ENCODE peak calls at places on chromosomes 16 and 17, in ten cellular contexts. One of them, this sample, is unnamed.

GRCh38 chr16:30166202-30166902 is 17.1 kb upstream of the CORO1A start:
- DNase-seq in mammary epithelial cell: no peak
- DNase-seq in CD4-positive, alpha-beta T cell: no peak
- DNase-seq in fibroblast of the aortic adventitia: no peak
- DNase-seq in CD8-positive, alpha-beta T cell: no peak
- DNase-seq in neural progenitor cell: no peak
- DNase-seq in AG10803: no peak
- DNase-seq in astrocyte: no peak
- DNase-seq in heart left ventricle: no peak
- DNase-seq in cardiac fibroblast: no peak
- DNase-seq in this sample: no peak

GRCh38 chr17:81200695-81201580 is 21.8 kb downstream of the CEP131 start:
- DNase-seq in mammary epithelial cell: peak
- DNase-seq in CD4-positive, alpha-beta T cell: no peak
- DNase-seq in fibroblast of the aortic adventitia: peak
- DNase-seq in CD8-positive, alpha-beta T cell: no peak
- DNase-seq in neural progenitor cell: peak
- DNase-seq in AG10803: peak
- DNase-seq in astrocyte: peak
- DNase-seq in heart left ventricle: peak
- DNase-seq in cardiac fibroblast: peak
- DNase-seq in this sample: peak

GRCh38 chr16:88376835-88377726 is 5.7 kb upstream of the ZNF469 start:
- DNase-seq in mammary epithelial cell: no peak
- DNase-seq in CD4-positive, alpha-beta T cell: no peak
- DNase-seq in fibroblast of the aortic adventitia: peak
- DNase-seq in CD8-positive, alpha-beta T cell: no peak
- DNase-seq in neural progenitor cell: no peak
- DNase-seq in AG10803: peak
- DNase-seq in astrocyte: peak
- DNase-seq in heart left ventricle: peak
- DNase-seq in cardiac fibroblast: peak
- DNase-seq in this sample: no peak

GRCh38 chr17:50817142-50817751 is 18.1 kb upstream of the WFIKKN2 start:
- DNase-seq in mammary epithelial cell: no peak
- DNase-seq in CD4-positive, alpha-beta T cell: peak
- DNase-seq in fibroblast of the aortic adventitia: peak
- DNase-seq in CD8-positive, alpha-beta T cell: peak
- DNase-seq in neural progenitor cell: peak
- DNase-seq in AG10803: no peak
- DNase-seq in astrocyte: no peak
- DNase-seq in heart left ventricle: peak
- DNase-seq in cardiac fibroblast: peak
- DNase-seq in this sample: peak

GRCh38 chr17:6919158-6919557 is 76.7 kb upstream of the ALOX12 start:
- DNase-seq in mammary epithelial cell: no peak
- DNase-seq in CD4-positive, alpha-beta T cell: no peak
- DNase-seq in fibroblast of the aortic adventitia: peak
- DNase-seq in CD8-positive, alpha-beta T cell: no peak
- DNase-seq in neural progenitor cell: no peak
- DNase-seq in AG10803: no peak
- DNase-seq in astrocyte: no peak
- DNase-seq in heart left ventricle: no peak
- DNase-seq in cardiac fibroblast: no peak
- DNase-seq in this sample: no peak

GRCh38 chr16:88596477-88596876 is 26.3 kb downstream of the ZC3H18 start:
- DNase-seq in mammary epithelial cell: peak
- DNase-seq in CD4-positive, alpha-beta T cell: no peak
- DNase-seq in fibroblast of the aortic adventitia: no peak
- DNase-seq in CD8-positive, alpha-beta T cell: no peak
- DNase-seq in neural progenitor cell: no peak
- DNase-seq in AG10803: peak
- DNase-seq in astrocyte: no peak
- DNase-seq in heart left ventricle: peak
- DNase-seq in cardiac fibroblast: peak
- DNase-seq in this sample: no peak

GRCh38 chr17:80425835-80426426 is 11.0 kb downstream of the ENDOV start:
- DNase-seq in mammary epithelial cell: no peak
- DNase-seq in CD4-positive, alpha-beta T cell: no peak
- DNase-seq in fibroblast of the aortic adventitia: no peak
- DNase-seq in CD8-positive, alpha-beta T cell: no peak
- DNase-seq in neural progenitor cell: no peak
- DNase-seq in AG10803: no peak
- DNase-seq in astrocyte: no peak
- DNase-seq in heart left ventricle: no peak
- DNase-seq in cardiac fibroblast: no peak
- DNase-seq in this sample: no peak

GRCh38 chr16:46650224-46650623 is 29.0 kb upstream of the SHCBP1 start:
- DNase-seq in mammary epithelial cell: no peak
- DNase-seq in CD4-positive, alpha-beta T cell: no peak
- DNase-seq in fibroblast of the aortic adventitia: peak
- DNase-seq in CD8-positive, alpha-beta T cell: no peak
- DNase-seq in neural progenitor cell: no peak
- DNase-seq in AG10803: peak
- DNase-seq in astrocyte: peak
- DNase-seq in heart left ventricle: no peak
- DNase-seq in cardiac fibroblast: peak
- DNase-seq in this sample: peak

GRCh38 chr16:54239441-54239840 is 47.1 kb downstream of the IRX3 start:
- DNase-seq in mammary epithelial cell: no peak
- DNase-seq in CD4-positive, alpha-beta T cell: no peak
- DNase-seq in fibroblast of the aortic adventitia: no peak
- DNase-seq in CD8-positive, alpha-beta T cell: no peak
- DNase-seq in neural progenitor cell: no peak
- DNase-seq in AG10803: peak
- DNase-seq in astrocyte: no peak
- DNase-seq in heart left ventricle: peak
- DNase-seq in cardiac fibroblast: peak
- DNase-seq in this sample: no peak

GRCh38 chr16:8660841-8661301 is 13.5 kb upstream of the ABAT start:
- DNase-seq in mammary epithelial cell: peak
- DNase-seq in CD4-positive, alpha-beta T cell: peak
- DNase-seq in fibroblast of the aortic adventitia: peak
- DNase-seq in CD8-positive, alpha-beta T cell: peak
- DNase-seq in neural progenitor cell: peak
- DNase-seq in AG10803: peak
- DNase-seq in astrocyte: peak
- DNase-seq in heart left ventricle: peak
- DNase-seq in cardiac fibroblast: peak
- DNase-seq in this sample: peak

GRCh38 chr16:67668495-67669157 is 2.0 kb downstream of the C16orf86 start:
- DNase-seq in mammary epithelial cell: no peak
- DNase-seq in CD4-positive, alpha-beta T cell: no peak
- DNase-seq in fibroblast of the aortic adventitia: no peak
- DNase-seq in CD8-positive, alpha-beta T cell: no peak
- DNase-seq in neural progenitor cell: no peak
- DNase-seq in AG10803: no peak
- DNase-seq in astrocyte: no peak
- DNase-seq in heart left ventricle: peak
- DNase-seq in cardiac fibroblast: no peak
- DNase-seq in this sample: no peak

GRCh38 chr17:29838961-29839360 is 91.1 kb downstream of the SSH2 start:
- DNase-seq in mammary epithelial cell: no peak
- DNase-seq in CD4-positive, alpha-beta T cell: no peak
- DNase-seq in fibroblast of the aortic adventitia: no peak
- DNase-seq in CD8-positive, alpha-beta T cell: no peak
- DNase-seq in neural progenitor cell: peak
- DNase-seq in AG10803: peak
- DNase-seq in astrocyte: no peak
- DNase-seq in heart left ventricle: peak
- DNase-seq in cardiac fibroblast: peak
- DNase-seq in this sample: no peak

GRCh38 chr17:78762007-78762406 is 20.1 kb downstream of the CYTH1 start:
- DNase-seq in mammary epithelial cell: no peak
- DNase-seq in CD4-positive, alpha-beta T cell: no peak
- DNase-seq in fibroblast of the aortic adventitia: peak
- DNase-seq in CD8-positive, alpha-beta T cell: no peak
- DNase-seq in neural progenitor cell: no peak
- DNase-seq in AG10803: no peak
- DNase-seq in astrocyte: peak
- DNase-seq in heart left ventricle: no peak
- DNase-seq in cardiac fibroblast: peak
- DNase-seq in this sample: no peak

GRCh38 chr17:3917391-3917931 is 1.2 kb upstream of the P2RX1 start:
- DNase-seq in mammary epithelial cell: no peak
- DNase-seq in CD4-positive, alpha-beta T cell: no peak
- DNase-seq in fibroblast of the aortic adventitia: peak
- DNase-seq in CD8-positive, alpha-beta T cell: no peak
- DNase-seq in neural progenitor cell: no peak
- DNase-seq in AG10803: no peak
- DNase-seq in astrocyte: peak
- DNase-seq in heart left ventricle: peak
- DNase-seq in cardiac fibroblast: peak
- DNase-seq in this sample: peak

GRCh38 chr16:21101631-21102420 is 48.8 kb downstream of the DNAH3 start:
- DNase-seq in mammary epithelial cell: no peak
- DNase-seq in CD4-positive, alpha-beta T cell: no peak
- DNase-seq in fibroblast of the aortic adventitia: peak
- DNase-seq in CD8-positive, alpha-beta T cell: peak
- DNase-seq in neural progenitor cell: peak
- DNase-seq in AG10803: peak
- DNase-seq in astrocyte: no peak
- DNase-seq in heart left ventricle: peak
- DNase-seq in cardiac fibroblast: peak
- DNase-seq in this sample: peak
- TF ChIP-seq CTCF in mammary epithelial cell: peak
- TF ChIP-seq CTCF in CD4-positive, alpha-beta T cell: peak
- TF ChIP-seq CTCF in fibroblast of the aortic adventitia: peak
- TF ChIP-seq CTCF in CD8-positive, alpha-beta T cell: peak
- TF ChIP-seq CTCF in neural progenitor cell: peak
- TF ChIP-seq CTCF in AG10803: peak
- TF ChIP-seq CTCF in astrocyte: peak
- TF ChIP-seq CTCF in heart left ventricle: peak
- TF ChIP-seq CTCF in cardiac fibroblast: peak
- TF ChIP-seq CTCF in this sample: peak

GRCh38 chr17:1716076-1716911 is 6.1 kb upstream of the TLCD2 start:
- DNase-seq in mammary epithelial cell: peak
- DNase-seq in CD4-positive, alpha-beta T cell: peak
- DNase-seq in fibroblast of the aortic adventitia: peak
- DNase-seq in CD8-positive, alpha-beta T cell: peak
- DNase-seq in neural progenitor cell: peak
- DNase-seq in AG10803: peak
- DNase-seq in astrocyte: peak
- DNase-seq in heart left ventricle: peak
- DNase-seq in cardiac fibroblast: peak
- DNase-seq in this sample: peak
- TF ChIP-seq CTCF in mammary epithelial cell: peak
- TF ChIP-seq CTCF in CD4-positive, alpha-beta T cell: no peak
- TF ChIP-seq CTCF in fibroblast of the aortic adventitia: peak
- TF ChIP-seq CTCF in CD8-positive, alpha-beta T cell: no peak
- TF ChIP-seq CTCF in neural progenitor cell: no peak
- TF ChIP-seq CTCF in AG10803: peak
- TF ChIP-seq CTCF in astrocyte: peak
- TF ChIP-seq CTCF in heart left ventricle: no peak
- TF ChIP-seq CTCF in cardiac fibroblast: peak
- TF ChIP-seq CTCF in this sample: no peak

GRCh38 chr17:72578817-72579470 is 458.1 kb downstream of the SOX9 start:
- DNase-seq in mammary epithelial cell: no peak
- DNase-seq in CD4-positive, alpha-beta T cell: no peak
- DNase-seq in fibroblast of the aortic adventitia: no peak
- DNase-seq in CD8-positive, alpha-beta T cell: no peak
- DNase-seq in neural progenitor cell: no peak
- DNase-seq in AG10803: no peak
- DNase-seq in astrocyte: no peak
- DNase-seq in heart left ventricle: no peak
- DNase-seq in cardiac fibroblast: no peak
- DNase-seq in this sample: no peak

GRCh38 chr17:72576289-72576759 is 455.5 kb downstream of the SOX9 start:
- DNase-seq in mammary epithelial cell: no peak
- DNase-seq in CD4-positive, alpha-beta T cell: no peak
- DNase-seq in fibroblast of the aortic adventitia: no peak
- DNase-seq in CD8-positive, alpha-beta T cell: no peak
- DNase-seq in neural progenitor cell: peak
- DNase-seq in AG10803: no peak
- DNase-seq in astrocyte: no peak
- DNase-seq in heart left ventricle: no peak
- DNase-seq in cardiac fibroblast: no peak
- DNase-seq in this sample: no peak

GRCh38 chr17:72572604-72573491 is 452.0 kb downstream of the SOX9 start:
- DNase-seq in mammary epithelial cell: no peak
- DNase-seq in CD4-positive, alpha-beta T cell: no peak
- DNase-seq in fibroblast of the aortic adventitia: peak
- DNase-seq in CD8-positive, alpha-beta T cell: no peak
- DNase-seq in neural progenitor cell: no peak
- DNase-seq in AG10803: peak
- DNase-seq in astrocyte: peak
- DNase-seq in heart left ventricle: no peak
- DNase-seq in cardiac fibroblast: no peak
- DNase-seq in this sample: no peak

GRCh38 chr17:72574675-72575510 is 454.1 kb downstream of the SOX9 start:
- DNase-seq in mammary epithelial cell: no peak
- DNase-seq in CD4-positive, alpha-beta T cell: no peak
- DNase-seq in fibroblast of the aortic adventitia: no peak
- DNase-seq in CD8-positive, alpha-beta T cell: no peak
- DNase-seq in neural progenitor cell: no peak
- DNase-seq in AG10803: no peak
- DNase-seq in astrocyte: no peak
- DNase-seq in heart left ventricle: no peak
- DNase-seq in cardiac fibroblast: no peak
- DNase-seq in this sample: no peak

GRCh38 chr17:72575542-72576233 is 454.9 kb downstream of the SOX9 start:
- DNase-seq in mammary epithelial cell: no peak
- DNase-seq in CD4-positive, alpha-beta T cell: no peak
- DNase-seq in fibroblast of the aortic adventitia: no peak
- DNase-seq in CD8-positive, alpha-beta T cell: no peak
- DNase-seq in neural progenitor cell: peak
- DNase-seq in AG10803: no peak
- DNase-seq in astrocyte: no peak
- DNase-seq in heart left ventricle: no peak
- DNase-seq in cardiac fibroblast: no peak
- DNase-seq in this sample: no peak
- TF ChIP-seq CTCF in mammary epithelial cell: no peak
- TF ChIP-seq CTCF in CD4-positive, alpha-beta T cell: no peak
- TF ChIP-seq CTCF in fibroblast of the aortic adventitia: no peak
- TF ChIP-seq CTCF in CD8-positive, alpha-beta T cell: no peak
- TF ChIP-seq CTCF in neural progenitor cell: no peak
- TF ChIP-seq CTCF in AG10803: no peak
- TF ChIP-seq CTCF in astrocyte: no peak
- TF ChIP-seq CTCF in heart left ventricle: no peak
- TF ChIP-seq CTCF in cardiac fibroblast: no peak
- TF ChIP-seq CTCF in this sample: no peak

DNA sequence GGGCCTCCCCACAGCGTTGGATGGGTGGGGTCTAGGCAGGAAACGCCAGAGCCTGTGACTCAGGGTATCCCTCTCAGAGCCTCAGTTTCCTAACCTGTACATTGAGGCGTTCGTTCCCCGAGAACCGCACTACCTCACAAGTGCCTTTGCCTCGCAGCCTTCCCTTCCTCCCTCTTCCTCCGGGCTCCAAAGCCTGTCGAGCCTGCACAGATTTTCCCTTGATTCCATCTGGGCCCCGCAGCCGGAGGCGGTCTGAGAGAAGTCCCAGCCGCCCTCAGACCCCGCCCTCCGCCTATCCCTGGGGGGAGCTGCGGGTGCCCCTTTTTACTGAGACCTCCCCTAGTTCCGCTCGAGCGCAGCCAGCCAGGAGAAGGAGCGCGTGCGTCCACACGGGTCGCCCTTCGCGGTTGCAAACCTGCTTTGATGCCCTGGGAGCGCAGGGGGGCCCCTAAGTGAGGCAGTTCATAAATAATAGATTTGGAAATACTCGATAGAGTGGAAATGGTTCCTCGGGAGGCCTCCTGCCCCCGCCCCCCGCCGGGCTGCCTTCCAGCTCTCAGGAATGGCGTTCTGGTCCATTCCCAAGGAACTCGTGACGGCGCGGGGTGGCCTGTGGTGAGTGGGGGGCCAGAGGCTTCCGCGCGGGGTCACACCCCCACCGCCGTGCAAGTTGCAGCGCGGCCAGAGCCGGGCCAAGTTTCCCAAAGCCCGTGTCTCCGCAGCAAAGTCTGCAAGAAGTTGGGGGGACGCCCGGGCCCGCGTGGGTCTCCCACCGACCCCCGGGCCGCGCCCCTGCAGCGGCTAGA is 672 bp downstream of the C16orf74 start:
- DNase-seq in mammary epithelial cell: peak
- DNase-seq in CD4-positive, alpha-beta T cell: no peak
- DNase-seq in fibroblast of the aortic adventitia: peak
- DNase-seq in CD8-positive, alpha-beta T cell: no peak
- DNase-seq in neural progenitor cell: peak
- DNase-seq in AG10803: peak
- DNase-seq in astrocyte: no peak
- DNase-seq in heart left ventricle: no peak
- DNase-seq in cardiac fibroblast: peak
- DNase-seq in this sample: peak
- TF ChIP-seq CTCF in mammary epithelial cell: peak
- TF ChIP-seq CTCF in CD4-positive, alpha-beta T cell: no peak
- TF ChIP-seq CTCF in fibroblast of the aortic adventitia: peak
- TF ChIP-seq CTCF in CD8-positive, alpha-beta T cell: no peak
- TF ChIP-seq CTCF in neural progenitor cell: no peak
- TF ChIP-seq CTCF in AG10803: no peak
- TF ChIP-seq CTCF in astrocyte: no peak
- TF ChIP-seq CTCF in heart left ventricle: no peak
- TF ChIP-seq CTCF in cardiac fibroblast: no peak
- TF ChIP-seq CTCF in this sample: no peak